ENCODE peak calls at places on chromosomes 16 and 17, in ten cellular contexts. One of them, this sample, is unnamed. For H3K4me1, the result is how much of the 10 kb centered on the place peaks cover.

GRCh38 chr17:56690441-56691291 is 97.2 kb downstream of the NOG start:
- DNase-seq in heart right ventricle: no peak
- DNase-seq in left ventricle myocardium inferior: no peak
- DNase-seq in adrenal gland: no peak
- DNase-seq in A549: no peak
- DNase-seq in tibial artery: peak
- DNase-seq in suprapubic skin: no peak
- DNase-seq in PC-3: no peak
- DNase-seq in heart left ventricle: no peak
- DNase-seq in uterus: no peak
- DNase-seq in this sample: no peak

GRCh38 chr17:43430936-43431649 is 32.3 kb downstream of the ARL4D start:
- DNase-seq in suprapubic skin: no peak
- DNase-seq in adrenal gland: no peak
- DNase-seq in uterus: no peak
- DNase-seq in tibial artery: no peak
- DNase-seq in heart right ventricle: no peak
- DNase-seq in heart left ventricle: no peak
- DNase-seq in A549: no peak
- DNase-seq in PC-3: no peak
- DNase-seq in left ventricle myocardium inferior: no peak
- DNase-seq in this sample: no peak

GRCh38 chr17:82740906-82741759 is 5.7 kb downstream of the FN3K start:
- DNase-seq in adrenal gland: no peak
- DNase-seq in left ventricle myocardium inferior: no peak
- DNase-seq in PC-3: no peak
- DNase-seq in tibial artery: no peak
- DNase-seq in heart right ventricle: no peak
- DNase-seq in suprapubic skin: no peak
- DNase-seq in uterus: no peak
- DNase-seq in heart left ventricle: no peak
- DNase-seq in A549: peak
- DNase-seq in this sample: no peak

GRCh38 chr17:72928454-72929136 is 163.9 kb downstream of the SLC39A11 start:
- DNase-seq in PC-3: no peak
- DNase-seq in uterus: no peak
- DNase-seq in heart right ventricle: no peak
- DNase-seq in tibial artery: no peak
- DNase-seq in left ventricle myocardium inferior: no peak
- DNase-seq in suprapubic skin: no peak
- DNase-seq in adrenal gland: no peak
- DNase-seq in heart left ventricle: no peak
- DNase-seq in A549: no peak
- DNase-seq in this sample: no peak

GRCh38 chr16:76947694-76948093 is 243.3 kb upstream of the MON1B start:
- DNase-seq in uterus: no peak
- DNase-seq in A549: no peak
- DNase-seq in left ventricle myocardium inferior: no peak
- DNase-seq in adrenal gland: no peak
- DNase-seq in suprapubic skin: no peak
- DNase-seq in PC-3: no peak
- DNase-seq in tibial artery: no peak
- DNase-seq in heart left ventricle: no peak
- DNase-seq in heart right ventricle: no peak
- DNase-seq in this sample: no peak

GRCh38 chr17:67211742-67212141 is 33.3 kb downstream of the HELZ start:
- DNase-seq in A549: no peak
- DNase-seq in heart right ventricle: no peak
- DNase-seq in uterus: no peak
- DNase-seq in suprapubic skin: no peak
- DNase-seq in adrenal gland: no peak
- DNase-seq in left ventricle myocardium inferior: no peak
- DNase-seq in PC-3: no peak
- DNase-seq in heart left ventricle: no peak
- DNase-seq in tibial artery: no peak
- DNase-seq in this sample: no peak

GRCh38 chr16:22614271-22614947 is 103.7 kb downstream of the NPIPB5 start:
- DNase-seq in A549: peak
- DNase-seq in left ventricle myocardium inferior: no peak
- DNase-seq in adrenal gland: no peak
- DNase-seq in suprapubic skin: no peak
- DNase-seq in heart left ventricle: no peak
- DNase-seq in tibial artery: no peak
- DNase-seq in uterus: no peak
- DNase-seq in PC-3: peak
- DNase-seq in heart right ventricle: no peak
- DNase-seq in this sample: no peak

GRCh38 chr16:21205303-21205702 is 6.1 kb downstream of the ZP2 start:
- DNase-seq in heart left ventricle: no peak
- DNase-seq in PC-3: no peak
- DNase-seq in A549: no peak
- DNase-seq in left ventricle myocardium inferior: no peak
- DNase-seq in tibial artery: no peak
- DNase-seq in uterus: no peak
- DNase-seq in heart right ventricle: no peak
- DNase-seq in adrenal gland: no peak
- DNase-seq in suprapubic skin: no peak
- DNase-seq in this sample: no peak

GRCh38 chr16:23222929-23223328 is 40.4 kb downstream of the SCNN1G start:
- DNase-seq in uterus: no peak
- DNase-seq in heart right ventricle: no peak
- DNase-seq in left ventricle myocardium inferior: no peak
- DNase-seq in heart left ventricle: no peak
- DNase-seq in tibial artery: no peak
- DNase-seq in PC-3: no peak
- DNase-seq in adrenal gland: no peak
- DNase-seq in A549: no peak
- DNase-seq in suprapubic skin: no peak
- DNase-seq in this sample: no peak

GRCh38 chr16:12869681-12870427 is 31.5 kb upstream of the SHISA9 start:
- DNase-seq in left ventricle myocardium inferior: no peak
- DNase-seq in heart left ventricle: no peak
- DNase-seq in PC-3: no peak
- DNase-seq in uterus: no peak
- DNase-seq in tibial artery: no peak
- DNase-seq in A549: no peak
- DNase-seq in heart right ventricle: no peak
- DNase-seq in adrenal gland: no peak
- DNase-seq in suprapubic skin: no peak
- DNase-seq in this sample: no peak

GRCh38 chr16:50326264-50326663 is 42.5 kb downstream of the BRD7 start:
- DNase-seq in left ventricle myocardium inferior: no peak
- DNase-seq in heart right ventricle: no peak
- DNase-seq in tibial artery: no peak
- DNase-seq in PC-3: no peak
- DNase-seq in A549: no peak
- DNase-seq in suprapubic skin: no peak
- DNase-seq in adrenal gland: no peak
- DNase-seq in uterus: no peak
- DNase-seq in heart left ventricle: no peak
- DNase-seq in this sample: no peak
- H3K4me3 ChIP-seq in left ventricle myocardium inferior: no peak
- H3K4me3 ChIP-seq in heart right ventricle: no peak
- H3K4me3 ChIP-seq in tibial artery: no peak
- H3K4me3 ChIP-seq in PC-3: no peak
- H3K4me3 ChIP-seq in A549: no peak
- H3K4me3 ChIP-seq in suprapubic skin: no peak
- H3K4me3 ChIP-seq in adrenal gland: no peak
- H3K4me3 ChIP-seq in uterus: no peak
- H3K4me3 ChIP-seq in heart left ventricle: no peak
- H3K4me3 ChIP-seq in this sample: no peak

DNA sequence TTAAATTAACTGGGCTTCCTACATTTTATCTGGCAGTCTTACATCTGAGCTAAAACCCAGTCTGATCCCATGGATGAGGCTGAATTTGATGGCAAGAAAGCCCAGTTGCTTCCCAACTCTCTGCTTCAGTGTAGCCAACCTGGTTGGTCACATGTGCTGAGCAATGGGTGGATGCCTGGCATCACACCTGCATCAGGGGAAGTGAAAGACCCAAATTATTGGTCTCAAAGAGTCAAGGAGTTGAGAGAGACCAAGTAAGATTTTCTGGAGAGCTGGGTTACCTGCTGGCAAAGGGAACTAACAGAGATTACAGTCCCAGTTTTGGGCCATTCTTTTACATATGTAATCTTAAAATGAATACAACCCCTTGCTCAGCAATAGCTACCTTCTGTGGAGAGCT is 38.8 kb downstream of the RGS9 start:
- DNase-seq in adrenal gland: no peak
- DNase-seq in heart right ventricle: no peak
- DNase-seq in A549: no peak
- DNase-seq in tibial artery: no peak
- DNase-seq in heart left ventricle: no peak
- DNase-seq in left ventricle myocardium inferior: no peak
- DNase-seq in uterus: no peak
- DNase-seq in PC-3: no peak
- DNase-seq in suprapubic skin: no peak
- DNase-seq in this sample: no peak
- H3K4me1 ChIP-seq in adrenal gland: under half
- H3K4me1 ChIP-seq in heart right ventricle: under half
- H3K4me1 ChIP-seq in A549: under half
- H3K4me1 ChIP-seq in tibial artery: under half
- H3K4me1 ChIP-seq in heart left ventricle: under half
- H3K4me1 ChIP-seq in left ventricle myocardium inferior: under half
- H3K4me1 ChIP-seq in uterus: under half
- H3K4me1 ChIP-seq in PC-3: under half
- H3K4me1 ChIP-seq in suprapubic skin: under half
- H3K4me1 ChIP-seq in this sample: under half

GRCh38 chr17:37111329-37111728 is 162.6 kb downstream of the AATF start:
- DNase-seq in tibial artery: no peak
- DNase-seq in A549: no peak
- DNase-seq in heart left ventricle: no peak
- DNase-seq in uterus: no peak
- DNase-seq in left ventricle myocardium inferior: no peak
- DNase-seq in PC-3: no peak
- DNase-seq in adrenal gland: no peak
- DNase-seq in heart right ventricle: no peak
- DNase-seq in suprapubic skin: no peak
- DNase-seq in this sample: no peak

GRCh38 chr17:37110012-37110701 is 161.4 kb downstream of the AATF start:
- DNase-seq in uterus: no peak
- DNase-seq in PC-3: no peak
- DNase-seq in adrenal gland: no peak
- DNase-seq in suprapubic skin: no peak
- DNase-seq in tibial artery: no peak
- DNase-seq in heart left ventricle: no peak
- DNase-seq in heart right ventricle: no peak
- DNase-seq in left ventricle myocardium inferior: no peak
- DNase-seq in A549: no peak
- DNase-seq in this sample: no peak

GRCh38 chr17:37110816-37111215 is 162.1 kb downstream of the AATF start:
- DNase-seq in A549: no peak
- DNase-seq in PC-3: no peak
- DNase-seq in tibial artery: no peak
- DNase-seq in heart right ventricle: no peak
- DNase-seq in heart left ventricle: no peak
- DNase-seq in adrenal gland: no peak
- DNase-seq in left ventricle myocardium inferior: no peak
- DNase-seq in suprapubic skin: no peak
- DNase-seq in uterus: no peak
- DNase-seq in this sample: no peak

GRCh38 chr17:37106049-37106448 is 157.3 kb downstream of the AATF start:
- DNase-seq in heart left ventricle: no peak
- DNase-seq in PC-3: no peak
- DNase-seq in tibial artery: no peak
- DNase-seq in suprapubic skin: no peak
- DNase-seq in adrenal gland: no peak
- DNase-seq in A549: no peak
- DNase-seq in uterus: no peak
- DNase-seq in left ventricle myocardium inferior: no peak
- DNase-seq in heart right ventricle: no peak
- DNase-seq in this sample: no peak

DNA sequence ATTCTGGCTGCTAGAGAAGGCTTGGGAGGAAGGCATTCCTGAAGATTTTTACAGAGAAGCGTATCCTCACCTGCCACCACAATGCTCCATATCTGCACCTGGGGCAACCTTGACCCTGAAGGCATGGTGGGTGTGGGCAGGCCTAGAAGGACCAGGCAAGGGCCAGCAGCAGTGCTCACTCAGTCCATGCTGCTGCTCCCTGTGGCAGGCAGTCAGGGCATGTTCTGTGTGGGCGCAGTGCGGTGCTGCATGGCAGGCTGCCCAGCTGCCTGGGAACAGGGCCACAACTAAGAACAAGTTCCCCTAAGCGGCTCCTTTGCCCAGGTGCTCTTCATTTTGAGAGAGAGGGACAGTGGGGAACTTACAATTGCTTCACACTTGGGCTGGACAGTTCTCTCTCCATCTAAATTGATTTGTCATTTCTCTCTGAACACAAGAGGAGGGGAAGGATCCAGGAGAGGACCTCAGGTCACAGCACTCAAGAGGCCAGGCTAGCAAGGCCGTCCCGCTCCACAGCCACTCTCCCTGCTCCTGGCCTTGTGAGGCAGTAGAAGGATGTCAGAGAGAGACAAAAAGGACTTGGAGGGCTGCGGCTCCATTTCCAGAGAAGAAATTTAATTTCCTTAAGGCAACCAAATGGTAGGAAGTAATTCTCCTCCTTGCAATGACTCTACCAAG is 158.8 kb downstream of the AATF start:
- DNase-seq in left ventricle myocardium inferior: peak
- DNase-seq in adrenal gland: peak
- DNase-seq in PC-3: no peak
- DNase-seq in tibial artery: no peak
- DNase-seq in heart left ventricle: peak
- DNase-seq in uterus: no peak
- DNase-seq in suprapubic skin: no peak
- DNase-seq in A549: no peak
- DNase-seq in heart right ventricle: peak
- DNase-seq in this sample: no peak
- H3K27ac ChIP-seq in left ventricle myocardium inferior: no peak
- H3K27ac ChIP-seq in adrenal gland: peak
- H3K27ac ChIP-seq in PC-3: no peak
- H3K27ac ChIP-seq in tibial artery: no peak
- H3K27ac ChIP-seq in heart left ventricle: no peak
- H3K27ac ChIP-seq in uterus: no peak
- H3K27ac ChIP-seq in suprapubic skin: no peak
- H3K27ac ChIP-seq in A549: no peak
- H3K27ac ChIP-seq in heart right ventricle: no peak
- H3K27ac ChIP-seq in this sample: peak

GRCh38 chr17:4667166-4667565 is 25.7 kb upstream of the ALOX15 start:
- DNase-seq in suprapubic skin: no peak
- DNase-seq in left ventricle myocardium inferior: no peak
- DNase-seq in PC-3: no peak
- DNase-seq in tibial artery: no peak
- DNase-seq in heart right ventricle: no peak
- DNase-seq in A549: no peak
- DNase-seq in uterus: no peak
- DNase-seq in heart left ventricle: no peak
- DNase-seq in adrenal gland: no peak
- DNase-seq in this sample: no peak
- H3K4me3 ChIP-seq in suprapubic skin: no peak
- H3K4me3 ChIP-seq in left ventricle myocardium inferior: no peak
- H3K4me3 ChIP-seq in PC-3: no peak
- H3K4me3 ChIP-seq in tibial artery: no peak
- H3K4me3 ChIP-seq in heart right ventricle: no peak
- H3K4me3 ChIP-seq in A549: no peak
- H3K4me3 ChIP-seq in uterus: no peak
- H3K4me3 ChIP-seq in heart left ventricle: no peak
- H3K4me3 ChIP-seq in adrenal gland: no peak
- H3K4me3 ChIP-seq in this sample: no peak

GRCh38 chr16:2047330-2048115 is at the start of the genes NTHL1 and TSC2:
- DNase-seq in suprapubic skin: peak
- DNase-seq in A549: peak
- DNase-seq in adrenal gland: peak
- DNase-seq in heart left ventricle: peak
- DNase-seq in heart right ventricle: peak
- DNase-seq in tibial artery: peak
- DNase-seq in uterus: peak
- DNase-seq in PC-3: peak
- DNase-seq in left ventricle myocardium inferior: peak
- DNase-seq in this sample: peak
- H3K4me1 ChIP-seq in suprapubic skin: under half
- H3K4me1 ChIP-seq in A549: under half
- H3K4me1 ChIP-seq in adrenal gland: under half
- H3K4me1 ChIP-seq in heart left ventricle: half or more
- H3K4me1 ChIP-seq in heart right ventricle: under half
- H3K4me1 ChIP-seq in tibial artery: under half
- H3K4me1 ChIP-seq in uterus: under half
- H3K4me1 ChIP-seq in PC-3: under half
- H3K4me1 ChIP-seq in left ventricle myocardium inferior: half or more
- H3K4me1 ChIP-seq in this sample: under half

This sample was measured in iPS DF 6.9.